ENCODE peak calls at places on chromosomes 1 and 21, in four cellular contexts. X is transverse colon, W is stomach, N is spleen. V is an unnamed sample.

GRCh38 chr1:226569879-226570547 is 21.4 kb downstream of the STUM start:
- DNase-seq in W (no peak), X (no peak), N (peak), V (peak)

GRCh38 chr1:246003442-246003730 is 503.7 kb downstream of the SMYD3 start:
- DNase-seq in X (no peak), W (no peak), N (no peak), V (no peak)

GRCh38 chr1:214123061-214123784 is 135.4 kb downstream of the PROX1 start:
- DNase-seq in W (peak), X (peak), N (no peak), V (peak)

GRCh38 chr1:12549106-12549459 is 68.9 kb downstream of the DHRS3 start:
- DNase-seq in N (no peak), W (no peak), X (peak), V (no peak)

GRCh38 chr1:15343729-15344128 is 66.0 kb upstream of the EFHD2 start:
- DNase-seq in N (no peak), X (no peak), W (peak), V (no peak)

GRCh38 chr1:31755197-31755611 is 8.9 kb downstream of the ADGRB2 start:
- DNase-seq in X (no peak), W (no peak), N (no peak), V (no peak)

GRCh38 chr1:2403273-2403672 is 9.1 kb downstream of the PEX10 start:
- DNase-seq in N (no peak), W (no peak), X (no peak), V (no peak)

GRCh38 chr1:22635436-22635835 is 992 bp upstream of the C1QA start:
- DNase-seq in W (no peak), N (no peak), X (no peak), V (no peak)

GRCh38 chr1:197692965-197693364 is 82.3 kb downstream of the DENND1B start:
- DNase-seq in X (no peak), N (no peak), W (no peak), V (no peak)

GRCh38 chr1:151519667-151520066 is 8.5 kb downstream of the CGN start:
- DNase-seq in N (no peak), W (no peak), X (no peak), V (no peak)

GRCh38 chr1:26993237-26994019 is at the start of gene TRNP1:
- DNase-seq in W (peak), X (peak), N (peak), V (peak)

GRCh38 chr1:187445066-187445465 is 616.3 kb downstream of the PLA2G4A start:
- DNase-seq in N (no peak), W (no peak), X (no peak), V (no peak)

GRCh38 chr1:155970531-155971167 is 7.7 kb downstream of the ARHGEF2 start:
- DNase-seq in X (peak), N (peak), W (peak), V (peak)

GRCh38 chr1:37575692-37576091 is 19.0 kb downstream of the DNALI1 start:
- DNase-seq in X (no peak), W (no peak), N (no peak), V (no peak)

GRCh38 chr1:78333426-78334012 is 157.3 kb upstream of the PTGFR start:
- DNase-seq in W (no peak), N (no peak), X (no peak), V (no peak)

GRCh38 chr1:235648407-235648907 is 1.1 kb downstream of the GNG4 start:
- DNase-seq in X (peak), N (peak), W (no peak), V (no peak)

GRCh38 chr1:31373897-31374486 is 1.1 kb upstream of the FABP3 start:
- DNase-seq in W (no peak), X (no peak), N (no peak), V (no peak)

GRCh38 chr21:42093991-42094417 is 22.9 kb downstream of the UMODL1 start:
- DNase-seq in W (no peak), X (no peak), N (no peak), V (no peak)
- TF ChIP-seq POLR2AphosphoS5 in W (no peak), X (no peak), N (no peak), V (no peak)

GRCh38 chr21:20646431-20646830 is 351.8 kb upstream of the NCAM2 start:
- DNase-seq in N (peak), X (no peak), W (no peak), V (no peak)
- TF ChIP-seq POLR2A in N (no peak), X (no peak), W (no peak), V (no peak)

GRCh38 chr1:41362357-41362721 is 1.1 kb downstream of the FOXO6 start:
- DNase-seq in W (no peak), N (no peak), X (no peak), V (no peak)

GRCh38 chr1:41361495-41362356 is 492 bp downstream of the FOXO6 start:
- DNase-seq in W (no peak), X (no peak), N (peak), V (no peak)

GRCh38 chr1:41360074-41361027 is 883 bp upstream of the FOXO6 start:
- DNase-seq in W (no peak), N (peak), X (no peak), V (no peak)

GRCh38 chr1:41359211-41360073 is 1.8 kb upstream of the FOXO6 start:
- DNase-seq in W (peak), X (no peak), N (peak), V (no peak)

GRCh38 chr1:41361028-41361494 is at the start of gene FOXO6:
- DNase-seq in N (peak), X (peak), W (peak), V (peak)
- TF ChIP-seq POLR2AphosphoS5 in N (peak), X (no peak), W (no peak), V (no peak)

GRCh38 chr1:40508375-40509341 is at the start of gene EXO5:
- DNase-seq in N (peak), X (peak), W (peak), V (peak)
- TF ChIP-seq POLR2A in N (peak), X (peak), W (no peak), V (peak)

DNA sequence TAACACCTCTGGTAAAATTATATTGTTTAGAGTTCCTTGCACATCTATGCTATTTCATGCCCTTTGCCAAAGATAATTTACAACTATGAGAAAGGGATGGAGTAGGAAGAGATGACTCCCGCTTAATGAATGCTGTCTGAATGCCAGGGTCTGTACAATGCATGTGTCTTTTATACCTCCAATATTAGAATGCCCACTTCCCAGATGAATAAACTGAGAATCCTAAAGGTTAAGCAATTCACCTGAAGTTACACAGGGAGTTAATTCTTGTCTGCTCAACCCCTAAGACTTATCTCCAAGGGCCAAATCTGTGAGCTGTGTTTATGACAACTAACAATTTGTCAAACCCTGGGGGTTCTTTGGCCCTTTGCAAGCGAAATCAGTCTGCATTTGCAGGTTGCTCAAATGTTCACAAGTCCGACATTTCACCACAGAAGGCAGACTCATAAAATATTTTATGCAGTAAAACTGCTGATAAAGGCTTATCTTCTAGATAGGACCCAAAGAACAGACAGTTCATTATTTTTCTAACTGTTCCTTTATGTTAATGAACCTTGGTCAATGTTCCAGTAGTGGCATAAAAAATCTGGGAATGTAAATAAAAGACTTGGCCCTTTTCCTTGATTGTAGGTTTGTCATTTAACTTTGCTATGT is 50.2 kb upstream of the ATP1A1 start:
- DNase-seq in W (no peak), X (no peak), N (no peak), V (no peak)
- TF ChIP-seq POLR2AphosphoS5 in W (no peak), X (no peak), N (no peak), V (no peak)

GRCh38 chr1:35079003-35079930 is at the start of gene ZMYM1:
- DNase-seq in W (peak), N (peak), X (peak), V (peak)
- TF ChIP-seq POLR2A in W (no peak), N (peak), X (peak), V (peak)

GRCh38 chr1:58884706-58885661 is 101.1 kb upstream of the JUN start:
- DNase-seq in W (peak), N (no peak), X (peak), V (no peak)

GRCh38 chr1:58882322-58882951 is 98.6 kb upstream of the JUN start:
- DNase-seq in N (no peak), W (no peak), X (no peak), V (no peak)

GRCh38 chr1:58883037-58883887 is 99.4 kb upstream of the JUN start:
- DNase-seq in W (peak), X (peak), N (peak), V (no peak)

GRCh38 chr1:58885998-58886397 is 102.2 kb upstream of the JUN start:
- DNase-seq in N (no peak), X (no peak), W (peak), V (no peak)

GRCh38 chr1:58883888-58884482 is 100.1 kb upstream of the JUN start:
- DNase-seq in W (no peak), N (no peak), X (no peak), V (no peak)
- TF ChIP-seq POLR2AphosphoS5 in W (no peak), N (no peak), X (no peak), V (no peak)

GRCh38 chr1:183914891-183915290 is 110.0 kb downstream of the RGL1 start:
- DNase-seq in N (no peak), X (no peak), W (no peak), V (no peak)

GRCh38 chr1:183918589-183918988 is 113.7 kb downstream of the RGL1 start:
- DNase-seq in W (no peak), N (no peak), X (no peak), V (no peak)

GRCh38 chr1:183914283-183914682 is 109.4 kb downstream of the RGL1 start:
- DNase-seq in X (no peak), W (no peak), N (no peak), V (no peak)

GRCh38 chr1:183913556-183913955 is 108.6 kb downstream of the RGL1 start:
- DNase-seq in W (no peak), X (no peak), N (no peak), V (no peak)

DNA sequence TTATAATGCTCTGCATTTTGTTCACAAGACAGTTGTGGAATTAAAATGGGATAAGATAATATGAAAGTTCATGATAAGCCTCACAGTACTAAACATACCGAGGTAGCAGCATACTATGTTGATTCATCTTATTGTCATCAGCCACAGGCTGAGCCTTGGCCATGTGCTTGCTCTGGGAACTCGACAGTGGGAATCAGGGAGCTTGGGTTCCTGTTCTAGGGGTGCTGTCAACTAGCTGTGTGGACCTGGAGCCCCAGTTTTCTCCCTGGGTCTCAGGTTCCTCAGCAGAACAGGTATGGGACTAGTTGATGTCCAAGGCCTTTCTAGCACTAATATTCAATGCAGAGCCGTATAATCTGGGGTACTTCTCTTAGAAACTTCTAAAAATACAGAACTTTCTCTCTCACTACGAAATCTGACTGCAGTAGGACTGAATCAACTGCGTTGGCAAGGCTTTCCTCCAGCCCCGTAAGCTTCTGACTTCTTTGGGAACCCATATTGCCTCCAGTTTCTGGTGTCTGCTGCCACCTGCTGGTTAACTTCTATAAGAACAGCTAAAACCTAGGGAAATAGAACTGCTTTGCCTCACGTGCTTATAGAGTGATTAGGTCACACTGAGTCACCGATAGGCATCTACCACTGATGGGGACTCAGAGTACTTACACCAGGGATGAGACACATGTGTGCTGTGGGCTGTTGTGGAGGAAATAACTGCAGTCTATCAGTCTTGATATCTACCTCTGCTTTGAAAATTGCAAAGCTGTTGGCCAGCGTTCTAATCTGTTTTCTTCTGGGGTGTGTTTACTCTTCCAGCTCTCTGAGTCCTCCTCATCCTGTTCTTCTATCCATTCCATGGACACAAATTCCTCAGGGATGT is 111.0 kb downstream of the RGL1 start:
- DNase-seq in W (peak), X (peak), N (no peak), V (no peak)
- TF ChIP-seq POLR2A in W (no peak), X (no peak), N (no peak), V (no peak)